ENCODE peak calls at places on chromosomes 6 and 20, in seven cellular contexts. A, I, Y, M, J, R and W are unnamed samples.

GRCh38 chr6:21053612-21054011 is 519.4 kb downstream of the CDKAL1 start:
- DNase-seq in A (no peak), M (peak), Y (peak), R (no peak), I (no peak), J (no peak), W (no peak)

GRCh38 chr6:39003072-39003471 is 45.5 kb upstream of the GLP1R start:
- DNase-seq in I (peak), Y (no peak), M (peak), R (no peak), J (peak), A (no peak), W (no peak)

GRCh38 chr6:54003316-54003715 is 107.9 kb upstream of the MLIP start:
- DNase-seq in J (peak), Y (no peak), R (no peak), I (no peak), A (no peak), M (no peak), W (no peak)

GRCh38 chr20:57030611-57031600 is 235.5 kb downstream of the BMP7 start:
- DNase-seq in R (no peak), I (no peak), Y (peak), J (no peak), M (peak), A (no peak), W (peak)

GRCh38 chr20:58583141-58583540 is 67.9 kb upstream of the APCDD1L start:
- DNase-seq in I (no peak), J (no peak), A (no peak), R (no peak), Y (peak), M (peak), W (no peak)

GRCh38 chr6:32086661-32087573 is 22.2 kb downstream of the TNXB start:
- DNase-seq in A (peak), R (peak), Y (peak), M (peak), J (peak), I (no peak), W (no peak)

GRCh38 chr6:131368077-131368911 is 204.7 kb upstream of the ARG1 start:
- DNase-seq in J (no peak), A (no peak), R (peak), M (no peak), Y (peak), I (peak), W (peak)

GRCh38 chr6:88814909-88815308 is 148.5 kb downstream of the RNGTT start:
- DNase-seq in I (no peak), A (no peak), M (no peak), R (no peak), J (no peak), Y (no peak), W (peak)

GRCh38 chr20:37223053-37223452 is 38.6 kb downstream of the GHRH start:
- DNase-seq in Y (peak), J (no peak), R (no peak), A (no peak), M (peak), I (no peak), W (peak)

GRCh38 chr6:148854086-148854485 is 107.3 kb downstream of the UST start:
- DNase-seq in Y (peak), I (no peak), R (no peak), A (no peak), J (no peak), M (no peak), W (no peak)

GRCh38 chr20:5481872-5482271 is 165.1 kb upstream of the PROKR2 start:
- DNase-seq in J (no peak), Y (no peak), R (no peak), M (no peak), A (no peak), I (no peak), W (no peak)

GRCh38 chr20:57043091-57043490 is 223.3 kb downstream of the BMP7 start:
- DNase-seq in M (no peak), Y (peak), J (no peak), R (no peak), I (no peak), A (no peak), W (no peak)

GRCh38 chr6:106792536-106793236 is 163.3 kb downstream of the QRSL1 start:
- DNase-seq in I (no peak), J (no peak), Y (no peak), M (no peak), R (no peak), A (no peak), W (no peak)

GRCh38 chr6:105181981-105182515 is 2.2 kb upstream of the POPDC3 start:
- DNase-seq in I (no peak), M (no peak), A (no peak), R (no peak), J (no peak), Y (no peak), W (no peak)

GRCh38 chr6:49911252-49911651 is 44.9 kb upstream of the CRISP1 start:
- DNase-seq in Y (no peak), I (no peak), J (peak), R (no peak), A (no peak), M (no peak), W (no peak)

DNA sequence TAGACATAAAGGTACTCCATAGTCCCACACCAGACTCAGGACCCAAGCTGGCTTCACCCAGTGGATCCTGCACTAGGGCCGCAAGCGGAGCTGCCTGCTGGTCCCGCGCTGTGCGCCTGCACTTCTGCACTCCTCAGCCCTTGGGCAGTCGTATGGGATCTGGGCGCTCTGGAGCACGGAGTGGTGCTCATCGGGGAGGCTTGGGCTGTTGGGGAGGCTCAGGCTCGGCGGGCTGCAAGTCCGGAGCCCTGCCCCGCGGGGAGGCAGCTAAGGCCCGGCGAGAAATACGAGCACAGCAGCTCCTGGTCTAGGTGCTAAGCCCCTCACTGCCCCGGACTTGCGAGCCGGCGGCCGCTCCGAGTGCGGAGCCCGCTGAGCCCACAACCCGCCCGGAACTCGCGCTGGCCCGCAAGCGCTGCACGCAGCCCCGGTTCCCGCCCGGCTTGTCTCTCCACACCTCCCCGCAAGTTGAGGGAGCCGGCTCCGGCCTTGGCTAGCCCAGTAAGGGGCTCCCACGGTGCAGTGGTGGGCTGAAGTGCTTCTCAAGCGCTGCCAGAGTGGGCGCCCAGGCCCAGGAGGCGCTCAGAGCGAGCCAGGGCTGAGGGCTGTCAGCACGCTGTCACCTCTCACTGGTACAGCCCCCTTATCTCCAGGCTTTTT is 33.4 kb upstream of the GCNT2 start:
- DNase-seq in J (peak), I (peak), R (no peak), A (peak), M (no peak), Y (no peak), W (no peak)
- TF ChIP-seq EZH2 in J (no peak), I (no peak), R (no peak), A (no peak), M (no peak), Y (no peak), W (no peak)

DNA sequence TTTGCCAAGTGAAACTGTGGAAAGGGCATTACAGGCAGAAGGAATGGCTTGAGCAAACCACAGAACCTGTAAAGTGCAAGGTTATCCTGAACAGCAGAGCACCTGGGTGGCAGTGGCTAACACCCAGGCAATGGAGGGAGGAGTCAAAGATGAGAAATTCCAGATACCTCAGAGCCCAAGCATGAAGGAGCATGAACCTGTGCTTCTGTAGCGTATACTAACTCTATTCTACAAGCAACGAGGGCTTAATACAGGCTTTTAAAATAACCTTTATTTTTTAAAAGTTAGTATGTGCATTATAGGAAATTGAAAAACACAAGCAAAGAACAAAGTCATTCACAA is 77.0 kb downstream of the CNBD2 start:
- DNase-seq in A (no peak), J (no peak), M (no peak), I (no peak), R (no peak), Y (no peak), W (no peak)
- TF ChIP-seq EZH2 in A (no peak), J (no peak), M (no peak), I (no peak), R (no peak), Y (no peak), W (no peak)

DNA sequence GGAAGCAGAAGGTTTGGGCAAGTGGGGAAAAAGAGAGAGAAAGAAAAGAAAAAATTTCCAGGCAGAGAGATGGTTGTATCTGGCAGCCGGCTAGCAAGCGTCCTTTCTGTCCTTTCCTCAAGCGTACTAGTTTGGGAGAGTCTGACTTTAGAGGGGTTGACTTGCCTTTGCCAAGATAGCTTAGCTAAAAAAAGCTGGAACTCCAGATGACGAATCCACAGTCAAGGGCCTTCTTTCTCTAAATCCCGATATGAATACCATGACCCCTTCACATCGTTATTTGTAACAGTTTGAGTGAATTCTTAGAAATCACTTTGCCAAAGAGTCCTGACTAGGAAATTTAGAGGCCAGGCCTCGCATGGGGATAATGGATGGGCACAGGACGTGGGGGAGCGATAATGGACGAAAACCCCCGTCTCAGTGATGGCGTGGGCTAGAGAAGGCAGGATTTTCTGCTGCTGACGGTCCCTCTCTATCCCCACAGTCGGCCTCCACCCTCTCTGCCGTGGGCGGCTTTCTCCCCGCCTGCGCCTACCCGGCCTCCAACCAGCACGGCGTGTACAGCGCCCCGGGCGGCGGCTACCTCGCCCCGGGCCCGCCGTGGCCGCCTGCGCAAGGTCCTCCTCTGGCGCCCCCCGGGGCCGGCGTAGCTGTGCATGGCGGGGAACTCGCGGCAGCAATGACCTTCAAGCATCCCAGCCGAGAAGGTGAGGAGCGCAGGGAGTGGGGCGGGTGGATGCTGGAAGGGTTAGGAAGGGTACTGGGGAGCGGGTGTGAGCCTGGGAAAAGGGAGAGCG is 3.5 kb downstream of the PAX1 start:
- DNase-seq in Y (no peak), I (no peak), A (no peak), J (peak), R (no peak), M (no peak), W (no peak)
- TF ChIP-seq EZH2 in Y (no peak), I (peak), A (peak), J (peak), R (no peak), M (no peak), W (no peak)

GRCh38 chr6:133890941-133891813 is 2.3 kb downstream of the TCF21 start:
- DNase-seq in Y (no peak), J (peak), I (peak), R (no peak), M (no peak), A (peak), W (peak)

GRCh38 chr6:133893324-133893692 is 4.4 kb downstream of the TCF21 start:
- DNase-seq in Y (no peak), J (no peak), A (no peak), I (no peak), R (no peak), M (no peak), W (no peak)

GRCh38 chr6:133894369-133894768 is 5.5 kb downstream of the TCF21 start:
- DNase-seq in M (no peak), J (no peak), R (no peak), A (no peak), I (no peak), Y (no peak), W (no peak)

GRCh38 chr6:133891814-133892443 is 3.0 kb downstream of the TCF21 start:
- DNase-seq in Y (no peak), A (no peak), M (no peak), R (no peak), I (no peak), J (no peak), W (no peak)

DNA sequence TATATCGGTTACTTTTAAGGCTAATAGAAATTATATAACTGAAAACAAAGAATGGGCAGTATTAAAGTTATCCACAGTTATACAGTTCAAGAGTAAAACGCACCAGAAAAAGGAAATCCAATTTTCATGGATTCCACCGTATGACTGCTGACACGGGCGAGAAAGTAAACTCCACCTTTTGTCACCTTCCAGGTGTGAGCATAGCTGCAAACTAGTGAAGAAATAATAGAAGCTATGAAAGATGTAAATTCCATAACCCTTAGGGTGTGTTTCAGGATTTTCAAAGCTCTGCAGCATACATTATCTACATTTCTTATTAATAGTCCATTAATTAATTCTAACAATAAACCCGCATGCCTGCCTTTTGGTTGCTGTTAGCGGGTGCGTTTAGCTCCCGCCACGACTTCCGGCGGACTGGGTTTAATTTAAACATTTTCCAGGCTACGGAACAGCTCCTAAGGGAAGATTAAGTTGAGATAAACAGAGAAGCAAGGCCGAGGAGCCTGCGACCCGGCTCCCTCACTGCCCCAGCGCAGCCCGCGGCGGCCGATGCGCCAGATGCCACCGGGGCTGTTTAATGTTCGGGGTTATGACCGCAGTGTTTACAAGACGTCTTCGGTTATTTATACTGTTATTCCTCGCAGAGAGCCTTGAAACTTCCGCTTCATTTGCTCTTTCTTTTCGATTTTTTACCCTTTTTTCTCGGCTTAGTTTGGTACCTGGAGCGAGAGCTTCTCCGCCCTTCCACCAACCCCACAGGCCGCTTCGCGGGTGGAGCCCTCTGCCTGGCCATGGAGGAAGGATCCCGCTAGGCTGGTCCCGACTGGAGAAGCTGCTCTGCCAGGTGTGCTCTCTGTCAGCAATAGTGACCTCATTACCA is 3.8 kb downstream of the TCF21 start:
- DNase-seq in M (no peak), J (peak), I (peak), Y (no peak), R (no peak), A (peak), W (peak)
- TF ChIP-seq EZH2 in M (peak), J (peak), I (peak), Y (no peak), R (no peak), A (peak), W (peak)

GRCh38 chr6:10398439-10399218 is 16.2 kb downstream of the TFAP2A start:
- DNase-seq in R (no peak), Y (no peak), J (peak), A (no peak), M (no peak), I (peak), W (no peak)
- TF ChIP-seq EZH2 in R (no peak), Y (no peak), J (peak), A (peak), M (no peak), I (peak), W (no peak)

GRCh38 chr6:36838896-36839818 is at the start of gene CPNE5:
- DNase-seq in Y (no peak), I (peak), A (peak), J (peak), R (no peak), M (no peak), W (peak)
- TF ChIP-seq EZH2 in Y (peak), I (peak), A (peak), J (peak), R (no peak), M (no peak), W (peak)

GRCh38 chr6:16278048-16278724 is 39.8 kb downstream of the GMPR start:
- DNase-seq in M (peak), I (no peak), Y (peak), R (no peak), J (no peak), A (no peak), W (peak)

GRCh38 chr6:16276991-16277981 is 38.9 kb downstream of the GMPR start:
- DNase-seq in J (peak), R (no peak), M (peak), Y (peak), I (peak), A (peak), W (peak)

GRCh38 chr6:16274519-16275229 is 36.3 kb downstream of the GMPR start:
- DNase-seq in A (no peak), Y (peak), M (no peak), R (no peak), J (no peak), I (no peak), W (no peak)

GRCh38 chr6:16273266-16273665 is 34.9 kb downstream of the GMPR start:
- DNase-seq in Y (peak), M (peak), J (no peak), I (no peak), A (no peak), R (no peak), W (peak)

GRCh38 chr6:16275230-16275574 is 36.8 kb downstream of the GMPR start:
- DNase-seq in R (no peak), A (no peak), J (no peak), I (no peak), Y (no peak), M (no peak), W (no peak)
- TF ChIP-seq EZH2 in R (no peak), A (no peak), J (no peak), I (no peak), Y (no peak), M (no peak), W (no peak)